ENCODE peak calls at places on chromosomes 3 and 15, in four cellular contexts. Z is spleen, R is cardiac fibroblast, E is WTC11. L is an unnamed sample.
A peak's percentile ranks its signal among the peaks of the same experiment; 100 is the strongest.

GRCh38 chr3:95338446-95338845 is 1275.6 kb downstream of the NSUN3 start:
- DNase-seq in Z (no peak), R (no peak), E (no peak), L (no peak)

GRCh38 chr15:63198315-63198714 is 8.9 kb downstream of the RAB8B start:
- DNase-seq in Z (no peak), R (peak; percentile 77), E (no peak), L (no peak)

GRCh38 chr3:59212128-59212764 is 162.4 kb upstream of the CFAP20DC start:
- DNase-seq in Z (no peak), R (peak; percentile 61), E (no peak), L (peak; percentile 28)

GRCh38 chr3:42247576-42248027 is 18.4 kb downstream of the CCK start:
- DNase-seq in Z (no peak), R (peak; percentile 73), E (peak; percentile 75), L (peak; percentile 73)

GRCh38 chr15:92336588-92336987 is 57.1 kb upstream of the ST8SIA2 start:
- DNase-seq in Z (no peak), R (no peak), E (no peak), L (no peak)

GRCh38 chr3:45978348-45978747 is 17.3 kb downstream of the FYCO1 start:
- DNase-seq in Z (no peak), R (no peak), E (no peak), L (peak; percentile 71)

GRCh38 chr3:85594648-85595047 is 635.9 kb downstream of the CADM2 start:
- DNase-seq in Z (no peak), R (no peak), E (no peak), L (no peak)

GRCh38 chr15:86115138-86115801 is 35.6 kb downstream of the AGBL1 start:
- DNase-seq in Z (no peak), R (no peak), E (no peak), L (no peak)

GRCh38 chr15:74754593-74755215 is 6.1 kb downstream of the CYP1A2 start:
- DNase-seq in Z (no peak), R (no peak), E (no peak), L (no peak)

GRCh38 chr15:98955331-98955730 is 52.3 kb downstream of the PGPEP1L start:
- DNase-seq in Z (peak; percentile 57), R (no peak), E (no peak), L (no peak)

GRCh38 chr15:63173116-63173470 is 15.8 kb upstream of the RPS27L start:
- DNase-seq in Z (no peak), R (no peak), E (no peak), L (no peak)

GRCh38 chr15:78960308-78960707 is 15.5 kb upstream of the CTSH start:
- DNase-seq in Z (no peak), R (no peak), E (no peak), L (no peak)

GRCh38 chr15:58467121-58467721 is 35.4 kb downstream of the LIPC start:
- DNase-seq in Z (no peak), R (no peak), E (no peak), L (peak; percentile 49)

GRCh38 chr3:38137615-38138346 is 680 bp upstream of the MYD88 start:
- DNase-seq in Z (peak; percentile 86), R (no peak), E (peak; percentile 52), L (no peak)

GRCh38 chr3:160184655-160185054 is 40.6 kb upstream of the C3orf80 start:
- DNase-seq in Z (no peak), R (peak; percentile 94), E (no peak), L (no peak)

GRCh38 chr3:33645060-33645841 is 72.8 kb downstream of the CLASP2 start:
- DNase-seq in Z (no peak), R (peak; percentile 28), E (no peak), L (no peak)

GRCh38 chr3:29280675-29281264 is at the start of gene RBMS3:
- DNase-seq in Z (peak; percentile 81), R (peak; percentile 99), E (peak; percentile 68), L (peak; percentile 66)

GRCh38 chr15:69729167-69729748 is 276.6 kb downstream of the RPLP1 start:
- DNase-seq in Z (peak; percentile 83), R (peak; percentile 50), E (peak; percentile 67), L (peak; percentile 75)

GRCh38 chr3:154758109-154758868 is 321.8 kb upstream of the MME start:
- DNase-seq in Z (no peak), R (peak; percentile 56), E (no peak), L (no peak)

GRCh38 chr3:107850681-107851080 is 240.2 kb downstream of the CD47 start:
- DNase-seq in Z (no peak), R (no peak), E (no peak), L (no peak)

GRCh38 chr3:124351430-124352142 is 359.7 kb upstream of the ROPN1 start:
- DNase-seq in Z (no peak), R (peak; percentile 74), E (peak; percentile 26), L (peak; percentile 22)

GRCh38 chr15:37102315-37103021 is 2.1 kb upstream of the MEIS2 start:
- DNase-seq in Z (peak; percentile 49), R (peak; percentile 35), E (peak; percentile 52), L (peak; percentile 9)

GRCh38 chr15:70522323-70522966 is 240.9 kb downstream of the UACA start:
- DNase-seq in Z (no peak), R (no peak), E (no peak), L (no peak)

GRCh38 chr3:16828815-16829214 is 55.9 kb upstream of the PLCL2 start:
- DNase-seq in Z (no peak), R (peak; percentile 70), E (peak; percentile 45), L (peak; percentile 47)

GRCh38 chr3:171099911-171100310 is 73.4 kb upstream of the SLC2A2 start:
- DNase-seq in Z (no peak), R (peak; percentile 29), E (no peak), L (no peak)

DNA sequence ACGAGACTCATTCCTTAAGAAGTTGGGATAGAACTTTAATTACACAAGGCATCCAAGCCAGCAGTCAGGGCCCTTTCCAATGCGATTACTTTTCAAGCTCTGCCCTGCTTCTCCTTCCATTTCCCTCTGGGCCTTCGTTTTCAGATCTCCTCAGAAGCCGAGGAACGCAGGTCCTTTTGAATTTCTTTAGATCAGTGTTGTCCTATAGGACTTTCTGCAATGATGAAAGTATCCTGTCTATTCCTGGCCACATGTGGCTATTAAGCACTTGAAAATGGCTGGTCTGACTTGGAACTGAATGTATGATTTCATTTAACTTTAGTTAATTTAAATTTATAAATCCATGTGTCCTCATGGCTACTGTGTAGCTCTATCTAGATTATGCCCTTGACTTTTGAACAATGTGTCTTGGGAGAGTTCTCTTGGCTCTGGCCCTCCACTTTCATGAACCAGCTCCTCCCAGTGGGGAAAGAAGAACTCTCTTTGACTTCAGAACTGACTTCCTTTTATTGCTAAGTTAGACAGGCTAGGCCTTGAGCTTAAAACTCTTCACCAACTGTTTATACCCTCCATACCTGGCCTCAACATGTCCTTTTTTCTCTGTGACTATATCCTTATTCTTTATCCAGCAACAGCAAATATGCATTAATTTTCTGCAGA is 22.7 kb downstream of the TGFBR2 start:
- DNase-seq in Z (no peak), R (peak; percentile 57), E (no peak), L (no peak)
- TF ChIP-seq CTCF in Z (peak; percentile 39), R (no peak), E (no peak), L (no peak)

GRCh38 chr3:185737740-185738680 is 86.8 kb downstream of the IGF2BP2 start:
- DNase-seq in Z (no peak), R (peak; percentile 23), E (no peak), L (no peak)
- TF ChIP-seq CTCF in Z (no peak), R (no peak), E (no peak), L (no peak)

GRCh38 chr3:89221913-89222312 is 114.5 kb downstream of the EPHA3 start:
- DNase-seq in Z (no peak), R (no peak), E (no peak), L (no peak)

GRCh38 chr3:89212614-89213013 is 105.2 kb downstream of the EPHA3 start:
- DNase-seq in Z (no peak), R (no peak), E (no peak), L (no peak)

DNA sequence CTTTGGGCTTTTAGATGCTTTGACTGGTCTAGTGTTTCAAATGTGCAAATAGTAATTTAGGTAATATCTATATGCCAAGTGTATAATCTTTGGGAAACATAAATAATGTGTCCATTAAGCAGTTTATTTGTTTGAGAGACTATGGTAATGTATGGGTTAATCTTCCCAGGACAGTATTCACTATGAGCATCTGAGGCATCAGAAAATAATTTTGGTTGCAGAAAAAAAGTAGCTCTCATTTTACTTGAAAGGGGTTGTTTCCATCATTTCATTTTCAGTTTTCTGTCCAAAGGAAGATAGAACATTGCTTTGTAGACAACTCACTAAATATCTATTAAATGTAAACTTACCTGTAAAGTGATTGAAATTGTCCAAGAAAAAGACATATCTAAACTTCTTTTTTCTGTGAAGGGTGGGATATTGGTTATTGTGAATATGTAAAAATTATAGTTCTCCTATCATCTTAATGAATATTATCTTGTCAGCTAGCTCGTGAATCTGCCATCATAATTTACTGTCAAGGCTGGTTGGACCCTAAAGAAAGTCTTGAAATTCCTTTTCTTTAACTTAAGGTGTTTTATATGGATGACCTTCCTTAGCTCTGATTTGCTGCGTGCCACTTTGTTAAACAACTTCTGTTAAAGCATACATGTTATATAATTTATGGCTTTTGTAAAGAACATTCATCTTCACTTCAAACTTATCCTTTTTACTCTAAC is 108.8 kb downstream of the EPHA3 start:
- DNase-seq in Z (no peak), R (peak; percentile 7), E (no peak), L (no peak)
- TF ChIP-seq CTCF in Z (no peak), R (no peak), E (no peak), L (no peak)

DNA sequence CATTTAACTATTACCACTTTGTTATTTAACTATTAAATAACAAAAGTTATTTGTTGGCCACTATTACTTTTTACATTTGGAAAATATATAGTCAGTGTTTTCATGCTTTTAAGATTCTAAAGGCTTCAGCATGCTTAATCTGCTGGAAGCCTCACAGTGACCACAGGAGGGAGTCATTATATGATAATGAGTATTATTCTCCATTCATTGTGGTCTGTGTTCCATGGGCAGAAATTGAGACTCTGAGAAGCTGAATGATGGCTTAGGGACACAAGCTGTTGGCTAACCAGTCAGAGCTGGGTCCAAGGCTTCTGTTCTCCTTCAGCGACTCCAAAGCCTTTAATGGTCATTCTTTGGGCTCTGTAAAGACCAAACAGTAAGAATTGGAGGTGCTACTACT is 64.7 kb downstream of the BFSP2 start:
- DNase-seq in Z (no peak), R (peak; percentile 64), E (no peak), L (peak; percentile 21)
- TF ChIP-seq CTCF in Z (peak; percentile 33), R (peak; percentile 45), E (no peak), L (peak; percentile 22)

GRCh38 chr3:149368850-149369497 is 8.5 kb downstream of the TM4SF1 start:
- DNase-seq in Z (no peak), R (no peak), E (no peak), L (no peak)

GRCh38 chr3:149369991-149370866 is 7.2 kb downstream of the TM4SF1 start:
- DNase-seq in Z (no peak), R (no peak), E (no peak), L (no peak)

GRCh38 chr3:149367021-149367840 is 10.2 kb downstream of the TM4SF1 start:
- DNase-seq in Z (no peak), R (peak; percentile 62), E (no peak), L (peak; percentile 92)

GRCh38 chr3:149366031-149366430 is 11.4 kb downstream of the TM4SF1 start:
- DNase-seq in Z (no peak), R (no peak), E (no peak), L (no peak)

GRCh38 chr3:149368201-149368849 is 9.1 kb downstream of the TM4SF1 start:
- DNase-seq in Z (no peak), R (peak; percentile 64), E (no peak), L (peak; percentile 73)
- TF ChIP-seq CTCF in Z (no peak), R (no peak), E (no peak), L (no peak)